ENCODE peak calls at places on chromosomes 6 and 20, in eight cellular contexts. U is left ventricle myocardium inferior; S is central memory CD4-positive, alpha-beta T cell; I is NCI-H1436; G is GM23248; B is NCI-H2081; W is iris pigment epithelial cell; T is left colon. R is an unnamed sample.

GRCh38 chr6:1013656-1014430 is 298.1 kb upstream of the FOXQ1 start:
- DNase-seq in G (no peak), U (no peak), W (no peak), T (no peak), S (no peak), B (no peak), I (no peak), R (no peak)

GRCh38 chr6:3240595-3240994 is 13.1 kb upstream of the TUBB2B start:
- DNase-seq in B (no peak), U (no peak), T (no peak), I (no peak), S (no peak), G (no peak), W (no peak), R (no peak)

GRCh38 chr6:159716247-159717086 is 10.8 kb upstream of the WTAP start:
- DNase-seq in T (no peak), U (no peak), I (no peak), W (peak; percentile 98), S (no peak), B (no peak), G (peak; percentile 98), R (no peak)

GRCh38 chr20:32626859-32627636 is 41.9 kb upstream of the NOL4L start:
- DNase-seq in I (peak; percentile 79), U (no peak), T (peak; percentile 32), S (no peak), W (no peak), B (peak; percentile 96), G (peak; percentile 17), R (no peak)

GRCh38 chr6:131946992-131947955 is 3.9 kb downstream of the CCN2 start:
- DNase-seq in W (peak; percentile 80), S (no peak), G (peak; percentile 76), I (no peak), B (no peak), T (no peak), U (no peak), R (no peak)

GRCh38 chr6:2940010-2940850 is 31.1 kb downstream of the SERPINB6 start:
- DNase-seq in B (no peak), S (peak; percentile 83), I (no peak), T (no peak), U (no peak), W (no peak), G (no peak), R (no peak)

GRCh38 chr6:7249946-7250643 is 62.9 kb downstream of the SSR1 start:
- DNase-seq in U (no peak), T (no peak), I (no peak), S (no peak), G (peak; percentile 49), B (no peak), W (no peak), R (no peak)

GRCh38 chr20:50276119-50277063 is 85.8 kb downstream of the CEBPB start:
- DNase-seq in B (no peak), I (no peak), G (no peak), S (no peak), U (no peak), W (no peak), T (no peak), R (no peak)

GRCh38 chr20:13877789-13878188 is 93.0 kb downstream of the NDUFAF5 start:
- DNase-seq in U (no peak), T (peak; percentile 6), B (peak; percentile 32), W (no peak), I (no peak), G (no peak), S (no peak), R (no peak)

GRCh38 chr6:107677399-107677798 is 146.7 kb downstream of the SCML4 start:
- DNase-seq in W (no peak), I (no peak), T (no peak), G (no peak), B (no peak), U (no peak), S (no peak), R (no peak)

GRCh38 chr6:45946352-45946751 is 69.3 kb downstream of the CLIC5 start:
- DNase-seq in T (no peak), S (no peak), I (no peak), G (peak; percentile 95), B (no peak), W (peak; percentile 63), U (no peak), R (peak; percentile 39)

GRCh38 chr20:37921341-37921929 is 18.5 kb downstream of the VSTM2L start:
- DNase-seq in U (no peak), G (no peak), I (no peak), B (no peak), S (no peak), W (no peak), T (no peak), R (no peak)

GRCh38 chr6:83051386-83052172 is 14.1 kb downstream of the UBE3D start:
- DNase-seq in U (no peak), W (no peak), T (no peak), B (no peak), I (no peak), G (no peak), S (no peak), R (no peak)

GRCh38 chr6:100342830-100343229 is 121.9 kb downstream of the SIM1 start:
- DNase-seq in S (no peak), I (no peak), W (peak; percentile 82), G (peak; percentile 38), B (no peak), T (no peak), U (no peak), R (no peak)

GRCh38 chr20:58664883-58665282 is 13.8 kb downstream of the STX16 start:
- DNase-seq in U (no peak), S (no peak), T (no peak), I (no peak), B (no peak), W (no peak), G (no peak), R (no peak)

GRCh38 chr6:63565727-63566625 is 6.3 kb upstream of the LOC128125822 start:
- DNase-seq in I (no peak), U (no peak), B (no peak), S (no peak), W (peak; percentile 47), G (no peak), T (no peak), R (no peak)

GRCh38 chr6:38391206-38391908 is 248.4 kb downstream of the BTBD9 start:
- DNase-seq in T (no peak), I (no peak), S (no peak), G (peak; percentile 65), W (peak; percentile 55), B (no peak), U (no peak), R (no peak)

GRCh38 chr6:53718597-53719460 is 53.3 kb upstream of the KLHL31 start:
- DNase-seq in I (peak; percentile 34), B (peak; percentile 67), T (peak; percentile 25), U (no peak), S (peak; percentile 13), W (peak; percentile 73), G (peak; percentile 86), R (no peak)

GRCh38 chr20:32752458-32753250 is 9.4 kb upstream of the COMMD7 start:
- DNase-seq in G (peak; percentile 89), T (no peak), S (no peak), W (peak; percentile 80), I (no peak), U (no peak), B (no peak), R (no peak)

GRCh38 chr6:40819182-40819834 is 219.7 kb downstream of the UNC5CL start:
- DNase-seq in U (no peak), W (no peak), S (no peak), T (no peak), I (peak; percentile 11), B (no peak), G (peak; percentile 15), R (no peak)

GRCh38 chr20:63453029-63453523 is 19.4 kb downstream of the KCNQ2 start:
- DNase-seq in S (no peak), G (no peak), W (no peak), U (no peak), B (no peak), I (no peak), T (no peak), R (peak; percentile 56)

GRCh38 chr6:11766589-11767450 is 11.8 kb downstream of the ADTRP start:
- DNase-seq in G (peak; percentile 98), T (no peak), U (no peak), B (no peak), I (no peak), S (no peak), W (peak; percentile 97), R (no peak)

GRCh38 chr6:4936681-4937041 is 67.2 kb downstream of the RPP40 start:
- DNase-seq in B (peak; percentile 17), T (no peak), I (no peak), W (peak; percentile 67), U (no peak), G (peak; percentile 62), S (no peak), R (no peak)

GRCh38 chr6:43368517-43369160 is 808 bp downstream of the ZNF318 start:
- DNase-seq in B (no peak), T (peak; percentile 54), I (peak; percentile 8), S (peak; percentile 15), W (peak; percentile 49), U (peak; percentile 46), G (peak; percentile 82), R (peak; percentile 65)

GRCh38 chr6:37640776-37641395 is 56.8 kb downstream of the MDGA1 start:
- DNase-seq in G (no peak), S (no peak), B (no peak), U (no peak), I (no peak), T (no peak), W (no peak), R (no peak)

GRCh38 chr20:63045401-63045800 is 38.6 kb upstream of the BHLHE23 start:
- DNase-seq in I (no peak), T (no peak), B (no peak), W (no peak), G (no peak), S (no peak), U (no peak), R (no peak)

R was measured in left cardiac atrium.